ENCODE peak calls at places on chromosome 11, in ten cellular contexts. One of them, this sample, is unnamed.

GRCh38 chr11:72661486-72661885 is 12.7 kb downstream of the PDE2A start:
- DNase-seq in IMR-90: no peak
- DNase-seq in kidney: no peak
- DNase-seq in body of pancreas: no peak
- DNase-seq in adrenal gland: no peak
- DNase-seq in H9: no peak
- DNase-seq in HCT116: no peak
- DNase-seq in fibroblast of lung: no peak
- DNase-seq in lower lobe of right lung: no peak
- DNase-seq in sigmoid colon: no peak
- DNase-seq in this sample: no peak

GRCh38 chr11:30504468-30504867 is 81.7 kb downstream of the MPPED2 start:
- DNase-seq in lower lobe of right lung: no peak
- DNase-seq in body of pancreas: no peak
- DNase-seq in IMR-90: no peak
- DNase-seq in adrenal gland: no peak
- DNase-seq in HCT116: no peak
- DNase-seq in fibroblast of lung: no peak
- DNase-seq in H9: no peak
- DNase-seq in kidney: no peak
- DNase-seq in sigmoid colon: no peak
- DNase-seq in this sample: no peak

GRCh38 chr11:76214186-76214585 is 7.9 kb upstream of the WNT11 start:
- DNase-seq in adrenal gland: no peak
- DNase-seq in body of pancreas: no peak
- DNase-seq in IMR-90: no peak
- DNase-seq in H9: no peak
- DNase-seq in sigmoid colon: no peak
- DNase-seq in kidney: peak; percentile 52
- DNase-seq in HCT116: no peak
- DNase-seq in lower lobe of right lung: peak; percentile 10
- DNase-seq in fibroblast of lung: no peak
- DNase-seq in this sample: no peak

GRCh38 chr11:111499483-111499882 is 12.7 kb downstream of the BTG4 start:
- DNase-seq in adrenal gland: no peak
- DNase-seq in kidney: no peak
- DNase-seq in IMR-90: peak; percentile 32
- DNase-seq in H9: no peak
- DNase-seq in lower lobe of right lung: no peak
- DNase-seq in fibroblast of lung: no peak
- DNase-seq in sigmoid colon: no peak
- DNase-seq in body of pancreas: no peak
- DNase-seq in HCT116: no peak
- DNase-seq in this sample: no peak

GRCh38 chr11:97574976-97575665 is 1185.3 kb downstream of the JRKL start:
- DNase-seq in body of pancreas: no peak
- DNase-seq in HCT116: no peak
- DNase-seq in IMR-90: no peak
- DNase-seq in adrenal gland: no peak
- DNase-seq in kidney: no peak
- DNase-seq in H9: no peak
- DNase-seq in lower lobe of right lung: no peak
- DNase-seq in sigmoid colon: no peak
- DNase-seq in fibroblast of lung: no peak
- DNase-seq in this sample: no peak

GRCh38 chr11:33899383-33900037 is 7.6 kb upstream of the LMO2 start:
- DNase-seq in HCT116: peak; percentile 43
- DNase-seq in kidney: peak; percentile 83
- DNase-seq in H9: no peak
- DNase-seq in body of pancreas: peak; percentile 66
- DNase-seq in IMR-90: peak; percentile 66
- DNase-seq in fibroblast of lung: peak; percentile 79
- DNase-seq in lower lobe of right lung: peak; percentile 55
- DNase-seq in adrenal gland: peak; percentile 86
- DNase-seq in sigmoid colon: peak; percentile 92
- DNase-seq in this sample: peak; percentile 54

GRCh38 chr11:114346709-114347141 is 50.5 kb downstream of the NNMT start:
- DNase-seq in kidney: no peak
- DNase-seq in IMR-90: no peak
- DNase-seq in body of pancreas: no peak
- DNase-seq in adrenal gland: no peak
- DNase-seq in HCT116: no peak
- DNase-seq in lower lobe of right lung: no peak
- DNase-seq in fibroblast of lung: peak; percentile 23
- DNase-seq in sigmoid colon: no peak
- DNase-seq in H9: no peak
- DNase-seq in this sample: no peak

GRCh38 chr11:62726156-62727006 is 876 bp downstream of the HNRNPUL2 start:
- DNase-seq in adrenal gland: no peak
- DNase-seq in sigmoid colon: peak; percentile 73
- DNase-seq in HCT116: no peak
- DNase-seq in body of pancreas: no peak
- DNase-seq in kidney: no peak
- DNase-seq in fibroblast of lung: no peak
- DNase-seq in lower lobe of right lung: no peak
- DNase-seq in IMR-90: no peak
- DNase-seq in H9: no peak
- DNase-seq in this sample: no peak

GRCh38 chr11:35077709-35078695 is 61.0 kb upstream of the CD44 start:
- DNase-seq in IMR-90: peak; percentile 84
- DNase-seq in lower lobe of right lung: no peak
- DNase-seq in body of pancreas: no peak
- DNase-seq in sigmoid colon: no peak
- DNase-seq in HCT116: peak; percentile 42
- DNase-seq in kidney: no peak
- DNase-seq in fibroblast of lung: no peak
- DNase-seq in adrenal gland: no peak
- DNase-seq in H9: no peak
- DNase-seq in this sample: no peak

GRCh38 chr11:128981254-128981653 is 38.6 kb upstream of the TP53AIP1 start:
- DNase-seq in HCT116: no peak
- DNase-seq in IMR-90: no peak
- DNase-seq in fibroblast of lung: no peak
- DNase-seq in body of pancreas: no peak
- DNase-seq in kidney: no peak
- DNase-seq in sigmoid colon: no peak
- DNase-seq in adrenal gland: no peak
- DNase-seq in lower lobe of right lung: no peak
- DNase-seq in H9: no peak
- DNase-seq in this sample: no peak

GRCh38 chr11:102115557-102115956 is 5.3 kb downstream of the YAP1 start:
- DNase-seq in fibroblast of lung: peak; percentile 76
- DNase-seq in kidney: no peak
- DNase-seq in sigmoid colon: no peak
- DNase-seq in adrenal gland: no peak
- DNase-seq in HCT116: no peak
- DNase-seq in H9: no peak
- DNase-seq in IMR-90: peak; percentile 79
- DNase-seq in lower lobe of right lung: no peak
- DNase-seq in body of pancreas: peak; percentile 58
- DNase-seq in this sample: no peak

GRCh38 chr11:117916956-117917355 is 12.2 kb downstream of the TMPRSS13 start:
- DNase-seq in lower lobe of right lung: no peak
- DNase-seq in HCT116: no peak
- DNase-seq in fibroblast of lung: no peak
- DNase-seq in IMR-90: no peak
- DNase-seq in kidney: no peak
- DNase-seq in body of pancreas: no peak
- DNase-seq in sigmoid colon: peak; percentile 59
- DNase-seq in H9: no peak
- DNase-seq in adrenal gland: no peak
- DNase-seq in this sample: no peak

GRCh38 chr11:27041141-27041869 is 690 bp downstream of the BBOX1 start:
- DNase-seq in body of pancreas: no peak
- DNase-seq in HCT116: no peak
- DNase-seq in H9: no peak
- DNase-seq in IMR-90: no peak
- DNase-seq in fibroblast of lung: no peak
- DNase-seq in adrenal gland: no peak
- DNase-seq in lower lobe of right lung: no peak
- DNase-seq in sigmoid colon: no peak
- DNase-seq in kidney: no peak
- DNase-seq in this sample: no peak

GRCh38 chr11:15446929-15447328 is 332.2 kb downstream of the INSC start:
- DNase-seq in sigmoid colon: no peak
- DNase-seq in H9: no peak
- DNase-seq in fibroblast of lung: no peak
- DNase-seq in adrenal gland: no peak
- DNase-seq in IMR-90: no peak
- DNase-seq in kidney: no peak
- DNase-seq in lower lobe of right lung: no peak
- DNase-seq in body of pancreas: no peak
- DNase-seq in HCT116: no peak
- DNase-seq in this sample: no peak
- H3K27ac ChIP-seq in sigmoid colon: no peak overlapping the region
- H3K27ac ChIP-seq in H9: no peak overlapping the region
- H3K27ac ChIP-seq in fibroblast of lung: no peak overlapping the region
- H3K27ac ChIP-seq in adrenal gland: no peak overlapping the region
- H3K27ac ChIP-seq in IMR-90: no peak overlapping the region
- H3K27ac ChIP-seq in kidney: no peak overlapping the region
- H3K27ac ChIP-seq in lower lobe of right lung: no peak overlapping the region
- H3K27ac ChIP-seq in body of pancreas: no peak overlapping the region
- H3K27ac ChIP-seq in HCT116: no peak overlapping the region
- H3K27ac ChIP-seq in this sample: no peak overlapping the region

GRCh38 chr11:25052844-25053243 is 556.0 kb downstream of the LUZP2 start:
- DNase-seq in sigmoid colon: no peak
- DNase-seq in H9: no peak
- DNase-seq in HCT116: no peak
- DNase-seq in lower lobe of right lung: no peak
- DNase-seq in adrenal gland: no peak
- DNase-seq in body of pancreas: no peak
- DNase-seq in fibroblast of lung: no peak
- DNase-seq in IMR-90: no peak
- DNase-seq in kidney: no peak
- DNase-seq in this sample: no peak
- TF ChIP-seq CTCF in sigmoid colon: no peak
- TF ChIP-seq CTCF in H9: no peak
- TF ChIP-seq CTCF in HCT116: no peak
- TF ChIP-seq CTCF in lower lobe of right lung: no peak
- TF ChIP-seq CTCF in adrenal gland: no peak
- TF ChIP-seq CTCF in body of pancreas: no peak
- TF ChIP-seq CTCF in fibroblast of lung: no peak
- TF ChIP-seq CTCF in IMR-90: no peak
- TF ChIP-seq CTCF in kidney: no peak
- TF ChIP-seq CTCF in this sample: no peak

GRCh38 chr11:86124251-86125233 is 55.7 kb upstream of the PICALM start:
- DNase-seq in kidney: no peak
- DNase-seq in H9: no peak
- DNase-seq in body of pancreas: no peak
- DNase-seq in adrenal gland: no peak
- DNase-seq in sigmoid colon: no peak
- DNase-seq in HCT116: no peak
- DNase-seq in lower lobe of right lung: no peak
- DNase-seq in fibroblast of lung: no peak
- DNase-seq in IMR-90: no peak
- DNase-seq in this sample: no peak

GRCh38 chr11:86122773-86123172 is 53.9 kb upstream of the PICALM start:
- DNase-seq in lower lobe of right lung: no peak
- DNase-seq in sigmoid colon: no peak
- DNase-seq in IMR-90: no peak
- DNase-seq in body of pancreas: no peak
- DNase-seq in kidney: no peak
- DNase-seq in HCT116: no peak
- DNase-seq in adrenal gland: no peak
- DNase-seq in H9: no peak
- DNase-seq in fibroblast of lung: no peak
- DNase-seq in this sample: no peak

GRCh38 chr11:86128914-86129313 is 60.0 kb upstream of the PICALM start:
- DNase-seq in H9: no peak
- DNase-seq in body of pancreas: no peak
- DNase-seq in kidney: no peak
- DNase-seq in adrenal gland: no peak
- DNase-seq in lower lobe of right lung: no peak
- DNase-seq in IMR-90: no peak
- DNase-seq in fibroblast of lung: no peak
- DNase-seq in sigmoid colon: no peak
- DNase-seq in HCT116: no peak
- DNase-seq in this sample: no peak

GRCh38 chr11:86129775-86130540 is 61.1 kb upstream of the PICALM start:
- DNase-seq in HCT116: no peak
- DNase-seq in IMR-90: no peak
- DNase-seq in kidney: no peak
- DNase-seq in fibroblast of lung: no peak
- DNase-seq in body of pancreas: no peak
- DNase-seq in lower lobe of right lung: no peak
- DNase-seq in H9: no peak
- DNase-seq in sigmoid colon: no peak
- DNase-seq in adrenal gland: no peak
- DNase-seq in this sample: no peak

GRCh38 chr11:86126862-86127261 is 58.0 kb upstream of the PICALM start:
- DNase-seq in body of pancreas: no peak
- DNase-seq in kidney: no peak
- DNase-seq in IMR-90: no peak
- DNase-seq in H9: no peak
- DNase-seq in adrenal gland: no peak
- DNase-seq in sigmoid colon: no peak
- DNase-seq in HCT116: no peak
- DNase-seq in lower lobe of right lung: no peak
- DNase-seq in fibroblast of lung: no peak
- DNase-seq in this sample: no peak
- H3K27ac ChIP-seq in body of pancreas: no peak overlapping the region
- H3K27ac ChIP-seq in kidney: no peak overlapping the region
- H3K27ac ChIP-seq in IMR-90: no peak overlapping the region
- H3K27ac ChIP-seq in H9: no peak overlapping the region
- H3K27ac ChIP-seq in adrenal gland: no peak overlapping the region
- H3K27ac ChIP-seq in sigmoid colon: no peak overlapping the region
- H3K27ac ChIP-seq in HCT116: no peak overlapping the region
- H3K27ac ChIP-seq in lower lobe of right lung: no peak overlapping the region
- H3K27ac ChIP-seq in fibroblast of lung: no peak overlapping the region
- H3K27ac ChIP-seq in this sample: no peak overlapping the region

DNA sequence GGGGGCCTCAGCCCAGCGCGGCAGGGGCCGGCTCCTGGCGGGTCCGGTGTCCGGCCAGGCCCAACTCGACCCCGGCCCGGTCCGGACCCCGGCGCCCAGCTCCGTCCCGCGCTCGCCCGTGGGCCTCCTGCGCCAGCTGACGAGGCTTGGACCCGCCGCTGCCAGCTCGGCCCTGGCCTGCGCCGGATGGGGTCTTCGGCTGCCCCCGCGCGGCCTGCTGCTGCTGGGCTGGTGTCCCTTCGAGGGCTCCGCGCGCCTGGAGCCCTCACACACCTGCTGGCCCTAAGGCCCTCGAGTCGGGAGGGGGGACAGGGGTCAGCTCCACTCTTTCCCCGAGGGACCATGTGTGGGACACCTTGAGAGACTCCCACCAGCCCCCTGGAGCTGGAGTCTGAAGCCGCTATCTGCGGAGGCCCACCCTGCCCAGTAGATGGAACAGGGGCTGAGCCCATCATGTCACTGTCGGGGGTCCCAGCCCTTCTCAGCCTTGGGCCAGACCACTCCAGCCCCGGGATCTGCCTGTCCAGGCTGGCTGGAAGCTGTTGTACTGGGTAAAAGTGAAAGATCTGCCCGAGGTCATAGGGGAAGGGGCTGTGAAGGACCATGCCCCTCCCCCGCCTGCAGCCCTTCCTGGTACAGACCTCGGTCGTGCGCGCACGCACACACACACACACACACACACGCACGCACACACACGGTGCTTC is 768 bp upstream of the CDKN1C start:
- DNase-seq in body of pancreas: no peak
- DNase-seq in kidney: peak; percentile 89
- DNase-seq in lower lobe of right lung: peak; percentile 66
- DNase-seq in IMR-90: no peak
- DNase-seq in sigmoid colon: peak; percentile 85
- DNase-seq in fibroblast of lung: peak; percentile 42
- DNase-seq in H9: peak; percentile 73
- DNase-seq in adrenal gland: peak; percentile 33
- DNase-seq in HCT116: no peak
- DNase-seq in this sample: peak; percentile 45
- TF ChIP-seq CTCF in body of pancreas: no peak
- TF ChIP-seq CTCF in kidney: no peak
- TF ChIP-seq CTCF in lower lobe of right lung: peak; percentile 24
- TF ChIP-seq CTCF in IMR-90: peak; percentile 29
- TF ChIP-seq CTCF in sigmoid colon: no peak
- TF ChIP-seq CTCF in fibroblast of lung: peak; percentile 9
- TF ChIP-seq CTCF in H9: peak; percentile 39
- TF ChIP-seq CTCF in adrenal gland: peak; percentile 11
- TF ChIP-seq CTCF in HCT116: no peak
- TF ChIP-seq CTCF in this sample: no peak